ENCODE peak calls at places on chromosomes 7 and 10, in four cellular contexts. One of them, this sample, is unnamed.

GRCh38 chr7:50335795-50336754 is 31.6 kb downstream of the IKZF1 start:
- DNase-seq in upper lobe of right lung: peak
- DNase-seq in GM20000: no peak
- DNase-seq in dorsolateral prefrontal cortex: no peak
- DNase-seq in this sample: no peak

GRCh38 chr7:29265208-29265923 is 70.8 kb downstream of the CHN2 start:
- DNase-seq in dorsolateral prefrontal cortex: no peak
- DNase-seq in upper lobe of right lung: no peak
- DNase-seq in GM20000: no peak
- DNase-seq in this sample: no peak

GRCh38 chr10:78780551-78780961 is 288.2 kb upstream of the ZMIZ1 start:
- DNase-seq in dorsolateral prefrontal cortex: no peak
- DNase-seq in GM20000: no peak
- DNase-seq in upper lobe of right lung: peak
- DNase-seq in this sample: no peak

GRCh38 chr10:31146496-31147219 is 115.0 kb upstream of the ZNF438 start:
- DNase-seq in dorsolateral prefrontal cortex: no peak
- DNase-seq in GM20000: no peak
- DNase-seq in upper lobe of right lung: no peak
- DNase-seq in this sample: no peak

GRCh38 chr10:78532480-78533046 is 498.9 kb downstream of the RPS24 start:
- DNase-seq in upper lobe of right lung: no peak
- DNase-seq in dorsolateral prefrontal cortex: no peak
- DNase-seq in GM20000: no peak
- DNase-seq in this sample: no peak

GRCh38 chr7:108012499-108013430 is 9.8 kb upstream of the LAMB1 start:
- DNase-seq in GM20000: no peak
- DNase-seq in upper lobe of right lung: no peak
- DNase-seq in dorsolateral prefrontal cortex: no peak
- DNase-seq in this sample: no peak

GRCh38 chr10:47057471-47057870 is 146.2 kb downstream of the PTPN20 start:
- DNase-seq in dorsolateral prefrontal cortex: no peak
- DNase-seq in GM20000: no peak
- DNase-seq in upper lobe of right lung: peak
- DNase-seq in this sample: no peak

GRCh38 chr10:98619446-98619845 is 172.7 kb upstream of the HPS1 start:
- DNase-seq in upper lobe of right lung: no peak
- DNase-seq in GM20000: peak
- DNase-seq in dorsolateral prefrontal cortex: no peak
- DNase-seq in this sample: no peak

GRCh38 chr7:138979226-138979979 is 1.8 kb downstream of the KIAA1549 start:
- DNase-seq in upper lobe of right lung: no peak
- DNase-seq in GM20000: peak
- DNase-seq in dorsolateral prefrontal cortex: no peak
- DNase-seq in this sample: no peak

GRCh38 chr10:30857803-30858202 is 173.9 kb downstream of the ZNF438 start:
- DNase-seq in GM20000: no peak
- DNase-seq in dorsolateral prefrontal cortex: no peak
- DNase-seq in upper lobe of right lung: no peak
- DNase-seq in this sample: no peak

GRCh38 chr10:15784237-15784636 is 64.5 kb upstream of the ITGA8 start:
- DNase-seq in GM20000: no peak
- DNase-seq in upper lobe of right lung: no peak
- DNase-seq in dorsolateral prefrontal cortex: no peak
- DNase-seq in this sample: no peak

GRCh38 chr7:49564379-49564714 is 209.1 kb upstream of the VWC2 start:
- DNase-seq in upper lobe of right lung: no peak
- DNase-seq in GM20000: peak
- DNase-seq in dorsolateral prefrontal cortex: no peak
- DNase-seq in this sample: peak

GRCh38 chr7:22208806-22209205 is 148.1 kb downstream of the RAPGEF5 start:
- DNase-seq in upper lobe of right lung: no peak
- DNase-seq in dorsolateral prefrontal cortex: no peak
- DNase-seq in GM20000: no peak
- DNase-seq in this sample: no peak

GRCh38 chr10:130897815-130898214 is 413.7 kb downstream of the TCERG1L start:
- DNase-seq in dorsolateral prefrontal cortex: no peak
- DNase-seq in upper lobe of right lung: no peak
- DNase-seq in GM20000: no peak
- DNase-seq in this sample: no peak

GRCh38 chr10:53827261-53827660 is 973.8 kb downstream of the PCDH15 start:
- DNase-seq in dorsolateral prefrontal cortex: no peak
- DNase-seq in upper lobe of right lung: no peak
- DNase-seq in GM20000: no peak
- DNase-seq in this sample: no peak

GRCh38 chr10:124917168-124917938 is 24.6 kb upstream of the ZRANB1 start:
- DNase-seq in upper lobe of right lung: peak
- DNase-seq in dorsolateral prefrontal cortex: peak
- DNase-seq in GM20000: peak
- DNase-seq in this sample: no peak

GRCh38 chr7:49721441-49721840 is 52.0 kb upstream of the VWC2 start:
- DNase-seq in GM20000: no peak
- DNase-seq in upper lobe of right lung: no peak
- DNase-seq in dorsolateral prefrontal cortex: no peak
- DNase-seq in this sample: no peak

GRCh38 chr10:129718548-129719414 is 245.3 kb downstream of the EBF3 start:
- DNase-seq in GM20000: no peak
- DNase-seq in upper lobe of right lung: no peak
- DNase-seq in dorsolateral prefrontal cortex: no peak
- DNase-seq in this sample: no peak

GRCh38 chr10:14653271-14654161 is 121.2 kb downstream of the FAM107B start:
- DNase-seq in dorsolateral prefrontal cortex: no peak
- DNase-seq in upper lobe of right lung: no peak
- DNase-seq in GM20000: no peak
- DNase-seq in this sample: no peak

GRCh38 chr7:510061-510481 is 9.6 kb downstream of the PDGFA start:
- DNase-seq in upper lobe of right lung: peak
- DNase-seq in dorsolateral prefrontal cortex: no peak
- DNase-seq in GM20000: no peak
- DNase-seq in this sample: no peak

GRCh38 chr7:47516985-47517590 is 64.8 kb downstream of the TNS3 start:
- DNase-seq in GM20000: no peak
- DNase-seq in dorsolateral prefrontal cortex: no peak
- DNase-seq in upper lobe of right lung: no peak
- DNase-seq in this sample: no peak

GRCh38 chr10:78263521-78263988 is 229.9 kb downstream of the RPS24 start:
- DNase-seq in upper lobe of right lung: peak
- DNase-seq in dorsolateral prefrontal cortex: no peak
- DNase-seq in GM20000: no peak
- DNase-seq in this sample: no peak

GRCh38 chr10:21368728-21369425 is 156.6 kb downstream of the SKIDA1 start:
- DNase-seq in upper lobe of right lung: no peak
- DNase-seq in dorsolateral prefrontal cortex: no peak
- DNase-seq in GM20000: no peak
- DNase-seq in this sample: no peak

GRCh38 chr10:38054361-38054797 is 39.8 kb upstream of the ZNF37A start:
- DNase-seq in GM20000: no peak
- DNase-seq in upper lobe of right lung: no peak
- DNase-seq in dorsolateral prefrontal cortex: no peak
- DNase-seq in this sample: no peak

GRCh38 chr10:51186358-51186757 is 112.1 kb downstream of the PRKG1 start:
- DNase-seq in dorsolateral prefrontal cortex: no peak
- DNase-seq in upper lobe of right lung: no peak
- DNase-seq in GM20000: no peak
- DNase-seq in this sample: no peak

GRCh38 chr7:119957335-119957734 is 315.6 kb upstream of the KCND2 start:
- DNase-seq in upper lobe of right lung: no peak
- DNase-seq in GM20000: no peak
- DNase-seq in dorsolateral prefrontal cortex: no peak
- DNase-seq in this sample: no peak

GRCh38 chr10:114664127-114664526 is 6.1 kb upstream of the ABLIM1 start:
- DNase-seq in GM20000: no peak
- DNase-seq in upper lobe of right lung: no peak
- DNase-seq in dorsolateral prefrontal cortex: no peak
- DNase-seq in this sample: no peak

GRCh38 chr10:58152698-58153263 is 114.9 kb downstream of the IPMK start:
- DNase-seq in GM20000: peak
- DNase-seq in dorsolateral prefrontal cortex: peak
- DNase-seq in upper lobe of right lung: no peak
- DNase-seq in this sample: no peak
- TF ChIP-seq CTCF in GM20000: peak
- TF ChIP-seq CTCF in dorsolateral prefrontal cortex: peak
- TF ChIP-seq CTCF in upper lobe of right lung: peak
- TF ChIP-seq CTCF in this sample: peak

GRCh38 chr10:48309711-48310226 is 3.3 kb downstream of the MAPK8 start:
- DNase-seq in upper lobe of right lung: no peak
- DNase-seq in GM20000: peak
- DNase-seq in dorsolateral prefrontal cortex: no peak
- DNase-seq in this sample: no peak
- TF ChIP-seq CTCF in upper lobe of right lung: peak
- TF ChIP-seq CTCF in GM20000: no peak
- TF ChIP-seq CTCF in dorsolateral prefrontal cortex: no peak
- TF ChIP-seq CTCF in this sample: peak

DNA sequence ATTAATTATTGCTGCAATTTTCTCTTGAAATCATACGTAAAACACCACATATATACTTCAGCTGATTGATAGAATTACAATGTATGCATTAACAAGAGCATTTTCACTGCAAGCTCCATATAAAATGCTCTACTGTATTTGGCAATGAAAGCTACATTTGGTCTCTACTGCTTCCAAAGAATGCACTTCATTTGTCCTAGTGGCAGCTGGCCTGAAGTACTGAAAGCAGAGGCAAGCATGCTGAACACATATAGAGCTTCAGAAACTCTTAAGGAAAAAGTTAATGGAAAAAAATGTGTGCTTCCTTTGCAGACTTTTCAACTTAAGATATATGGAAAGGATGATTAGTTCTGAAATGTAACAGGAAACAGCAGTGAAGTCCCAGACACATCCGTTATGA is 537.1 kb upstream of the POM121L12 start:
- DNase-seq in upper lobe of right lung: no peak
- DNase-seq in GM20000: no peak
- DNase-seq in dorsolateral prefrontal cortex: no peak
- DNase-seq in this sample: no peak
- TF ChIP-seq CTCF in upper lobe of right lung: no peak
- TF ChIP-seq CTCF in GM20000: no peak
- TF ChIP-seq CTCF in dorsolateral prefrontal cortex: no peak
- TF ChIP-seq CTCF in this sample: no peak

GRCh38 chr10:73946253-73947145 is 35.6 kb downstream of the PLAU start:
- DNase-seq in dorsolateral prefrontal cortex: no peak
- DNase-seq in GM20000: no peak
- DNase-seq in upper lobe of right lung: no peak
- DNase-seq in this sample: no peak
- TF ChIP-seq CTCF in dorsolateral prefrontal cortex: no peak
- TF ChIP-seq CTCF in GM20000: no peak
- TF ChIP-seq CTCF in upper lobe of right lung: no peak
- TF ChIP-seq CTCF in this sample: no peak

DNA sequence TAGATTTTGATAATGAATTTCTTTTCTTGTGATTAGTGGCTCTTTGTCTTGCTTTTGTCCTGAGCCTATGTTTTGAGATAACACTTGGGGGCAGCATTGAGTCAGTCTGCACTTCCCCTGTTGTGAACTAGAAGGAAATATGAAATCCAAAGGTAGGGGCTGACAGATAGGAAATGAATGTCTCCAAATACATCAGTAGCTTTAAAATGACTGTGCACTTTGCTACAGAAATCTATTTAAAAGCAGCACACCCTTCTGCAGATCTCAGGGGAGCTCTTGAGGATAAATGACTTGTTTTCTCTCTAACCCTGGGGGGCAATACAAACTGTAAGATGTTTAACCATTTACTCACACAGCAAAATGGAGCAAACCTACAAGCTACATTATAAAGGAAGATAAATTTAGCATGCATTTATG is 176.0 kb upstream of the MYO3A start:
- DNase-seq in dorsolateral prefrontal cortex: peak
- DNase-seq in upper lobe of right lung: no peak
- DNase-seq in GM20000: peak
- DNase-seq in this sample: peak
- TF ChIP-seq CTCF in dorsolateral prefrontal cortex: peak
- TF ChIP-seq CTCF in upper lobe of right lung: peak
- TF ChIP-seq CTCF in GM20000: peak
- TF ChIP-seq CTCF in this sample: peak

GRCh38 chr7:128877756-128878120 is 15.1 kb downstream of the ATP6V1F start:
- DNase-seq in GM20000: no peak
- DNase-seq in dorsolateral prefrontal cortex: no peak
- DNase-seq in upper lobe of right lung: no peak
- DNase-seq in this sample: no peak

GRCh38 chr7:128876978-128877755 is 14.5 kb downstream of the ATP6V1F start:
- DNase-seq in upper lobe of right lung: peak
- DNase-seq in GM20000: no peak
- DNase-seq in dorsolateral prefrontal cortex: peak
- DNase-seq in this sample: no peak

GRCh38 chr7:128876586-128876977 is 13.9 kb downstream of the ATP6V1F start:
- DNase-seq in dorsolateral prefrontal cortex: no peak
- DNase-seq in GM20000: no peak
- DNase-seq in upper lobe of right lung: peak
- DNase-seq in this sample: no peak

GRCh38 chr7:128875523-128875948 is 12.9 kb downstream of the ATP6V1F start:
- DNase-seq in dorsolateral prefrontal cortex: no peak
- DNase-seq in GM20000: no peak
- DNase-seq in upper lobe of right lung: peak
- DNase-seq in this sample: no peak

DNA sequence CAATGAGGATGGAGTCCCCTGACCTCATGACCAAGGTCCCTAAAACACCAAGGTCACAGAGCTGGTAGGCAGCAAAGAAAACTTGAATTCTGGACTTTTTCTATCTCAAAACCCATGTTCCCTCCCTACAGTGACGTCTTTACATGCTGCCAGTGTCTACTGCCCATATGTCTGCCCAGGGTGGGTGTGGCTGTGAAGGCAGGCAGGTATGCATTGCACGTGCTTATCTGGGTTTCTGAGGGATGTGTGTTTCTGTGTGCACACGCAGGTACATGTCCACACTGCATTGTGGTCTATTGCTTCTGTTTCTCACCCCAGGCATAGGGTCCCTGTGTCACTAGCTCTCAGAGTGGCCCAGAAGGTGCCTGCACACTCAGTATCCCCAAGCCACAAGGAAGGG is 13.5 kb downstream of the ATP6V1F start:
- DNase-seq in GM20000: no peak
- DNase-seq in dorsolateral prefrontal cortex: no peak
- DNase-seq in upper lobe of right lung: peak
- DNase-seq in this sample: no peak
- TF ChIP-seq CTCF in GM20000: no peak
- TF ChIP-seq CTCF in dorsolateral prefrontal cortex: no peak
- TF ChIP-seq CTCF in upper lobe of right lung: no peak
- TF ChIP-seq CTCF in this sample: no peak

DNA sequence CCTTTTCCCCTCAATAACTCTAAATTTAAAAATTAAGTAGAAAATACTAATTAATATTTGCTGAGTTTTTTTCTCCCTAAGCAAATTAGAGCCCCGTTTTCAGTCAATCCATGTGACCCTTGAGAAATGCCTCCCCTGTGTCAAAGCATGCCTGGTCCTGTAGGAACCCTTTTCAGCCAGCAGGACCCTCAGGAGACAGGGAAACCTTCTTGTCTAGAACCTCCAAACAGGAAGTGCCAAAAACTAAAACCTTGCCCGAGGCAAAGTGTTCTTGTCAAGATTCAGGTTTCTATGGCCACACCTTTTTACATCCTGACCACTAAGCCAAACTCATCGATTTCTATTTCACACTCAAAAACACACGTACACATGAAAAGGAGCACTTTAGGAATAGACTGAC is 60.1 kb upstream of the NFE2L3 start:
- DNase-seq in dorsolateral prefrontal cortex: no peak
- DNase-seq in GM20000: no peak
- DNase-seq in upper lobe of right lung: no peak
- DNase-seq in this sample: no peak
- TF ChIP-seq CTCF in dorsolateral prefrontal cortex: no peak
- TF ChIP-seq CTCF in GM20000: no peak
- TF ChIP-seq CTCF in upper lobe of right lung: no peak
- TF ChIP-seq CTCF in this sample: peak